ENCODE peak calls at places on chromosomes 3 and 15, in ten cellular contexts. T is RWPE2; B is GM20000; C is dorsolateral prefrontal cortex; N is stimulated activated naive B cell treated with anti-CD40 and anti-IgM and Interleukin-4, amounts not matched to agents 10 μg/mL and 1 μg/mL and 100 μg/mL, for 72 hours; P is Jurkat, Clone E6-1; J is cardiac muscle cell; K is ELR; L is activated T-cell treated with anti-CD3 and anti-CD28 coated beads, Interleukin-2, amount 50 U/mL, for 24 hours; R is fibroblast of pulmonary artery. X is an unnamed sample.

GRCh38 chr3:133455960-133456359 is 56.1 kb downstream of the BFSP2 start:
- DNase-seq in T (no peak), B (no peak), C (no peak), N (no peak), P (no peak), J (no peak), K (no peak), L (no peak), R (no peak), X (no peak)

GRCh38 chr15:39248204-39248603 is 332.7 kb upstream of the THBS1 start:
- DNase-seq in T (no peak), B (no peak), C (no peak), N (no peak), P (no peak), J (no peak), K (peak; percentile 94), L (no peak), R (peak; percentile 97), X (no peak)

GRCh38 chr3:98406034-98406433 is 15.6 kb downstream of the OR5K3 start:
- DNase-seq in T (no peak), B (no peak), C (no peak), N (no peak), P (no peak), J (no peak), K (no peak), L (no peak), R (no peak), X (no peak)

GRCh38 chr3:107950413-107950812 is 140.4 kb downstream of the CD47 start:
- DNase-seq in T (no peak), B (no peak), C (no peak), N (no peak), P (no peak), J (no peak), K (no peak), L (no peak), R (no peak), X (no peak)

GRCh38 chr3:165614332-165614731 is 222.9 kb downstream of the BCHE start:
- DNase-seq in T (no peak), B (no peak), C (no peak), N (no peak), P (no peak), J (no peak), K (no peak), L (no peak), R (no peak), X (no peak)

GRCh38 chr3:189262746-189263145 is 91.0 kb downstream of the TPRG1 start:
- DNase-seq in T (no peak), B (no peak), C (no peak), N (peak; percentile 27), P (no peak), J (no peak), K (no peak), L (no peak), R (no peak), X (no peak)

GRCh38 chr3:40170395-40170794 is 139.1 kb upstream of the EIF1B start:
- DNase-seq in T (no peak), B (peak; percentile 65), C (no peak), N (no peak), P (no peak), J (no peak), K (no peak), L (no peak), R (no peak), X (no peak)

GRCh38 chr3:56970401-56971002 is 90.0 kb upstream of the SPATA12 start:
- DNase-seq in T (no peak), B (peak; percentile 49), C (no peak), N (no peak), P (no peak), J (no peak), K (no peak), L (no peak), R (peak; percentile 84), X (no peak)

GRCh38 chr15:66592505-66593218 is 26.9 kb upstream of the LCTL start:
- DNase-seq in T (no peak), B (no peak), C (no peak), N (no peak), P (no peak), J (peak; percentile 79), K (no peak), L (no peak), R (peak; percentile 13), X (no peak)

GRCh38 chr3:129506272-129506742 is 22.1 kb upstream of the RHO start:
- DNase-seq in T (no peak), B (no peak), C (no peak), N (no peak), P (no peak), J (no peak), K (no peak), L (no peak), R (no peak), X (no peak)

GRCh38 chr3:10395671-10396070 is 74.8 kb upstream of the SEC13 start:
- DNase-seq in T (no peak), B (no peak), C (no peak), N (no peak), P (peak; percentile 71), J (no peak), K (no peak), L (no peak), R (no peak), X (no peak)

GRCh38 chr3:195896361-195897080 is 11.8 kb downstream of the TNK2 start:
- DNase-seq in T (no peak), B (no peak), C (no peak), N (no peak), P (no peak), J (peak; percentile 81), K (peak; percentile 76), L (no peak), R (peak; percentile 88), X (no peak)